ENCODE peak calls at places on chromosomes 1 and 21, in four cellular contexts. U is psoas muscle; V is CD4-positive, alpha-beta T cell; T is right atrium auricular region. F is an unnamed sample.

GRCh38 chr1:151760597-151761385 is 2.5 kb downstream of the MRPL9 start:
- DNase-seq in U (no peak), V (no peak), T (no peak), F (no peak)

GRCh38 chr1:186670279-186670964 is 9.8 kb downstream of the PTGS2 start:
- DNase-seq in U (no peak), V (no peak), T (no peak), F (no peak)

GRCh38 chr21:34877485-34878128 is 171.5 kb downstream of the RUNX1 start:
- DNase-seq in U (no peak), V (no peak), T (peak; percentile 56), F (no peak)

GRCh38 chr1:76084029-76084627 is 9.6 kb downstream of the ST6GALNAC3 start:
- DNase-seq in U (no peak), V (no peak), T (no peak), F (no peak)

GRCh38 chr1:8552135-8552534 is 234.2 kb downstream of the SLC45A1 start:
- DNase-seq in U (no peak), V (no peak), T (no peak), F (no peak)

GRCh38 chr1:184160942-184161698 is 109.6 kb downstream of the TSEN15 start:
- DNase-seq in U (peak; percentile 19), V (no peak), T (peak; percentile 66), F (no peak)

GRCh38 chr1:158644479-158644878 is 39.4 kb downstream of the OR10Z1 start:
- DNase-seq in U (no peak), V (no peak), T (no peak), F (no peak)

GRCh38 chr1:109771712-109772657 is 8.3 kb upstream of the EPS8L3 start:
- DNase-seq in U (no peak), V (no peak), T (no peak), F (peak; percentile 63)

GRCh38 chr1:61435226-61435625 is 289.7 kb downstream of the TM2D1 start:
- DNase-seq in U (no peak), V (no peak), T (no peak), F (no peak)

GRCh38 chr1:27532119-27532695 is 42.2 kb upstream of the WASF2 start:
- DNase-seq in U (no peak), V (no peak), T (no peak), F (no peak)

GRCh38 chr1:240790851-240791250 is 178.9 kb upstream of the GREM2 start:
- DNase-seq in U (no peak), V (no peak), T (no peak), F (no peak)

GRCh38 chr1:203084588-203085527 is 954 bp downstream of the MYOG start:
- DNase-seq in U (peak; percentile 68), V (no peak), T (peak; percentile 50), F (no peak)

GRCh38 chr1:105678334-105678733 is 1378.1 kb upstream of the PRMT6 start:
- DNase-seq in U (no peak), V (no peak), T (no peak), F (no peak)

GRCh38 chr21:46500224-46500861 is 41.7 kb downstream of the DIP2A start:
- DNase-seq in U (no peak), V (no peak), T (no peak), F (no peak)

GRCh38 chr1:48039088-48040049 is 42.2 kb upstream of the TRABD2B start:
- DNase-seq in U (no peak), V (no peak), T (no peak), F (no peak)

GRCh38 chr1:241590734-241591133 is 49.4 kb downstream of the CHML start:
- DNase-seq in U (no peak), V (no peak), T (no peak), F (no peak)

GRCh38 chr21:45460011-45460565 is 55.1 kb downstream of the COL18A1 start:
- DNase-seq in U (peak; percentile 12), V (no peak), T (no peak), F (peak; percentile 73)

GRCh38 chr1:184621262-184621661 is 133.4 kb downstream of the EDEM3 start:
- DNase-seq in U (no peak), V (no peak), T (no peak), F (no peak)

GRCh38 chr1:163275222-163275621 is 46.5 kb upstream of the NUF2 start:
- DNase-seq in U (no peak), V (no peak), T (no peak), F (no peak)

DNA sequence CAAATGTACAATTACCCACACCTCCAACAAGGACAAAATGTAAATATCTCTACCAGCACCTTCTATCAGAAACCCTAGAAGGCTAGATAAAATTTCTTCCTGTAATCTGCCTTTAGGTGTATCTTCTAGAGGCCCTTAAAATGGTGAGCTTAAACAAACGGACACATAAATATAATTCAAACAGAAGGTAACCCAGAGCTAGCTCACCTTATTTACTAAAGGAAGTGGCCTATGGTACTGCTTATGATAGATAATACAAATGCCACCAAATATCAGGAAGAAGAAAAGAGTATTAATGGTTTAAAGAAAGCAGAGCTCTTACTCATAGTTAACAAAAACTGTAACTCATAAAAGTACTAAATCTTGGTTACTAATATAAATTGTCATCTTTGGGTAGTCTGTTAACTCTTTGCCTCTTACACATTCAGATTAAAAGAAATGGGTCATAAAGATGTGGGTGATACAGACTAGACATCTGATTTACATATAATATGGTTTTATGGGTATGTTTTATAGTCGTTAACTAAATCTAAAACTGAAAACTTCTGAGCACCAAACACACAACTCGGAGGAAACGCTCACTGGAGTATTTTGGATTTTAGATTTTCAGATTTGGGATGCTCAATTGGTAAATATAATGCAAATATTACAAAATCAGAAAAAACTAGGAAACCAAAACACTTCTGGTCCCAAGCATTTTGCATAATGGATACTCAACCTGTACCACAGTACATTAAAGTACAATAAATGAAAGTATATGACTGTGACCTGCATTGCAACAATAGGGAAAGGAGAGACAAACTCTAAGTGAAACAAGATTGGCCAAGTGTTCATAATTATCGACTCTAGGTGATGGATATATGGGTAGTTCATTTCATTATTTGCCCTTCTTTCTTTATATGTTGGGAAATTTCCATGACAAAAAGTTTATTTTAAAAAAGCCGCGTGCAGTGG is 23.2 kb downstream of the TRIT1 start:
- DNase-seq in U (no peak), V (no peak), T (no peak), F (no peak)
- H3K27ac ChIP-seq in U (no peak overlapping the region), V (no peak overlapping the region), T (no peak overlapping the region), F (no peak overlapping the region)

GRCh38 chr1:153259387-153259786 is at the start of gene LORICRIN:
- DNase-seq in U (no peak), V (no peak), T (no peak), F (no peak)
- H3K27me3 ChIP-seq in U (peaks cover 19% of the 10 kb centered on the region), V (peaks cover 28% of the 10 kb centered on the region), T (peaks cover 7% of the 10 kb centered on the region), F (no peaks in the 10 kb centered on the region)

GRCh38 chr1:236002025-236002390 is 62.9 kb downstream of the NID1 start:
- DNase-seq in U (no peak), V (no peak), T (no peak), F (peak; percentile 61)

GRCh38 chr1:235999259-235999925 is 65.5 kb downstream of the NID1 start:
- DNase-seq in U (no peak), V (peak; percentile 73), T (no peak), F (no peak)

GRCh38 chr1:235998812-235999211 is 66.1 kb downstream of the NID1 start:
- DNase-seq in U (no peak), V (peak; percentile 44), T (no peak), F (no peak)

GRCh38 chr1:236000781-236001180 is 64.1 kb downstream of the NID1 start:
- DNase-seq in U (no peak), V (no peak), T (no peak), F (no peak)

DNA sequence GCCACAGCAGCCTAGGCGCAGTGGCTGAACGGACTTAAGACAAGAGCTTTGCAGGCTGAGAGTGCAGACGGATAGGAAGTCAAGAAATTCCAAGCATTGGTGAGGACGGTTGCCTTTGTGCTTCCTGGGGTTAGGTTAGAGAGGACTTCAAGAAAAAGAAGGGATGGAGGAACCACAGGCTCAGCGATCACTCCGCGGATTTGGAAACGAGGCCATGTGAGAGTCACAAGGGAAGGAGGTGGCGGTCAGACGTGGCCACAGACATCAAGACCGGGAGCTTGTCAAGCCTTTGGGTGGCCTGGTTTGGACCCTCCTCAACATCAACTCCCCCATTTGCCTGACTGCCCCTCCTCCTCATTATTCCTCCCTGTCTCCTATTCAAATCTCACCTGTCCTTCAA is 62.3 kb downstream of the NID1 start:
- DNase-seq in U (no peak), V (no peak), T (no peak), F (no peak)
- H3K27ac ChIP-seq in U (no peak overlapping the region), V (no peak overlapping the region), T (peak overlapping the region; percentile 54), F (no peak overlapping the region)

GRCh38 chr21:41771625-41771945 is 4.7 kb upstream of the RIPK4 start:
- DNase-seq in U (no peak), V (no peak), T (no peak), F (peak; percentile 59)
- H3K27me3 ChIP-seq in U (peaks cover 21% of the 10 kb centered on the region), V (peaks cover 48% of the 10 kb centered on the region), T (peaks cover 5% of the 10 kb centered on the region), F (no peaks in the 10 kb centered on the region)

GRCh38 chr1:150372580-150372979 is 8.6 kb downstream of the RPRD2 start:
- DNase-seq in U (no peak), V (no peak), T (no peak), F (no peak)
- H3K27ac ChIP-seq in U (no peak overlapping the region), V (no peak overlapping the region), T (no peak overlapping the region), F (no peak overlapping the region)

DNA sequence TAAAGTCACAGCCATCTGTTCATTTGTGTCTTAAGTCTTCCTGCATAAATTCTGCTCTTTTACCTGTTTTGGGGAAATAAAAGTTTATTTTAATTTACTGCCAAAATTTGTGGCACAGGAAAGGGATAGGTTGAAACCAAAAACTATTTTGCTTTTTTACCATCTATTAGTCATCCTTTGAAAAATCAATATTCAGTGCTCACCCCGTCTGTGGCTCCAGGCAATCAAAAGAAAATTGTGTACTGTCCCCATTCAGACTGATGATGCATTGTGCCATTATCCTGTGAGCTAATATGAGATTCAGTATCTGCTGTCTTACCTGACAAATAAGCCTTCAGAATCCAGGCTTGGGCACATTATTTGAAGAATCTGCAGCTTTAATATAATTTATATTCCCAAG is 650.7 kb downstream of the KIF26B start:
- DNase-seq in U (no peak), V (no peak), T (no peak), F (no peak)
- H3K27me3 ChIP-seq in U (no peaks in the 10 kb centered on the region), V (no peaks in the 10 kb centered on the region), T (no peaks in the 10 kb centered on the region), F (no peaks in the 10 kb centered on the region)